ENCODE peak calls at places on chromosomes 4 and X, in ten cellular contexts. W is sigmoid colon, R is K562, Q is stomach, C is suprapubic skin, H is upper lobe of left lung, E is A549, U is ovary, Z is transverse colon, M is tibial nerve. L is an unnamed sample.
A peak's percentile ranks its signal among the peaks of the same experiment; 100 is the strongest.

GRCh38 chrX:33183366-33183765 is 28.0 kb downstream of the DMD start:
- DNase-seq in W (peak; percentile 73), R (no peak), Q (peak; percentile 33), C (no peak), H (peak; percentile 36), E (no peak), U (peak; percentile 41), Z (no peak), M (peak; percentile 9), L (peak; percentile 9)

GRCh38 chr4:148054275-148054674 is 322.4 kb downstream of the ARHGAP10 start:
- DNase-seq in W (no peak), R (no peak), Q (no peak), C (no peak), H (no peak), E (no peak), U (no peak), Z (no peak), M (no peak), L (no peak)

GRCh38 chrX:72273718-72274117 is 3.3 kb downstream of the RPS4X start:
- DNase-seq in W (no peak), R (no peak), Q (no peak), C (no peak), H (no peak), E (no peak), U (no peak), Z (no peak), M (no peak), L (no peak)

GRCh38 chr4:8648816-8649630 is 56.5 kb downstream of the CPZ start:
- DNase-seq in W (peak; percentile 50), R (no peak), Q (peak; percentile 21), C (no peak), H (no peak), E (no peak), U (peak; percentile 6), Z (no peak), M (no peak), L (no peak)

GRCh38 chrX:11080721-11081120 is 30.4 kb upstream of the HCCS start:
- DNase-seq in W (no peak), R (no peak), Q (no peak), C (no peak), H (no peak), E (no peak), U (no peak), Z (no peak), M (no peak), L (no peak)

GRCh38 chr4:136121431-136121830 is 1410.9 kb downstream of the PCDH18 start:
- DNase-seq in W (no peak), R (no peak), Q (no peak), C (no peak), H (no peak), E (no peak), U (no peak), Z (no peak), M (no peak), L (no peak)

GRCh38 chrX:39012561-39013209 is 211.4 kb downstream of the MID1IP1 start:
- DNase-seq in W (no peak), R (no peak), Q (no peak), C (no peak), H (no peak), E (no peak), U (no peak), Z (no peak), M (no peak), L (peak; percentile 9)

GRCh38 chrX:1224954-1225353 is 12.5 kb upstream of the CRLF2 start:
- DNase-seq in W (peak; percentile 5), R (no peak), Q (no peak), C (no peak), H (no peak), E (no peak), U (no peak), Z (no peak), M (no peak), L (no peak)

GRCh38 chr4:62398318-62398717 is 1198.2 kb downstream of the ADGRL3 start:
- DNase-seq in W (no peak), R (no peak), Q (no peak), C (no peak), H (no peak), E (no peak), U (no peak), Z (no peak), M (no peak), L (no peak)

GRCh38 chrX:12819231-12819630 is 28.0 kb downstream of the PRPS2 start:
- DNase-seq in W (no peak), R (no peak), Q (no peak), C (no peak), H (no peak), E (no peak), U (no peak), Z (no peak), M (no peak), L (no peak)

GRCh38 chr4:101306764-101307615 is 40.3 kb downstream of the PPP3CA start:
- DNase-seq in W (no peak), R (no peak), Q (no peak), C (no peak), H (no peak), E (no peak), U (no peak), Z (no peak), M (no peak), L (no peak)

GRCh38 chr4:85094735-85095134 is 128.2 kb upstream of the WDFY3 start:
- DNase-seq in W (no peak), R (no peak), Q (no peak), C (no peak), H (no peak), E (no peak), U (no peak), Z (no peak), M (no peak), L (no peak)

GRCh38 chr4:8846046-8846720 is 25.5 kb downstream of the HMX1 start:
- DNase-seq in W (peak; percentile 48), R (no peak), Q (no peak), C (peak; percentile 35), H (no peak), E (no peak), U (peak; percentile 13), Z (peak; percentile 3), M (no peak), L (peak; percentile 6)

GRCh38 chr4:63589796-63590195 is 819.5 kb downstream of the TECRL start:
- DNase-seq in W (no peak), R (no peak), Q (no peak), C (no peak), H (no peak), E (no peak), U (no peak), Z (no peak), M (no peak), L (no peak)
- TF ChIP-seq EP300 in W (no peak), R (no peak), Q (no peak), C (no peak), H (no peak), E (no peak), U (no peak), Z (no peak), M (no peak), L (no peak)

DNA sequence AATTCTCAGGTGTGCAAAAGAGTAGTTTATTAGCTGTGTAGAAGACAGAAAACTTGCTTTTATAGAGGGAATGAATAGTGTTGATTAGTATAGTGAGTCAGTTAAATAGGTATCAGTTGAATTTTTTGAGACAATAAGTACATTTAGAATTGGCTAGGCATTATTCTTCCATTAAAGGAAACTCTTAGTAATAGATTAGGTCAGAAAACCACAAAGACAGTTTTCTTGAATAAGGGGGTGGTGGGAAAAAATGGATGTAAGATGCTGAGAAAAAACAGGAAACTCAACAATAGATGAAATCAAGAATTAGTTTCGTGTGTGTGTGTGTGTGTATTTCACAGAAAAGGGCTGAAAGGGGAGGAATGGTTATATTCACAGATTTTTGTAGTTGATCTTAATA is 16.8 kb downstream of the CD38 start:
- DNase-seq in W (no peak), R (no peak), Q (no peak), C (no peak), H (no peak), E (no peak), U (no peak), Z (no peak), M (no peak), L (no peak)
- TF ChIP-seq EP300 in W (no peak), R (no peak), Q (no peak), C (no peak), H (no peak), E (no peak), U (no peak), Z (no peak), M (no peak), L (no peak)

DNA sequence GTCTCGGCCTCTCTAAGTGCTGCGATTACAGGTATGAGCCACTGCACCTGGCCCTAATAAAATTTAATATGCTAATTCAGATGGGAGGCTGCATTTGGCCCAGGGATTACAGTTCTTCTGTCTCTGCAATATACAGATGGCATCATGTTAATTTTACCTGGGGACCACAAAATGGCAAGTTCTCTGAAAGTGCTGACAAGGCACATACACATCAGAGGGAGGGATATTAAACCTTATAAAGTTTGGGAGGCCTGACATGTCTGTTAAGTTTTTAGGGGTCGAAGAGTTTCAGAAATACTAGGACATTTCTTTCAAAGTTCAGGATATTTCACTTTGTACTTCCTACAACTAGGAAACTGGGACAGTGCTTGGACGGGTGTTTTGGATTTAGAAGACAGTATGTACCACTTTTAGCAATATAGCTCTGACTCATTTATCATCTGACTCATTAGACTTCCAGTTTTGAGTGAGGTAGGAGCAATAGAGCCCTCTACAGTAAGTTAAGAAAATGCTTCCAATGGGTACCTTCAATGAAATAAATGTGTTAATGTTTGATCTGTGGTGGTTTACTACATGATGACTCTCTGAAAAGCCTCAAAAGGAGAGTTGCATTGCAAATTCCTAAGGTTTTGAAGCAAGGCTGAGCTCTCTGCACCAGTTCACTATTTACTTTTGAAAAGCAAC is 981.0 kb upstream of the HS3ST1 start:
- DNase-seq in W (no peak), R (no peak), Q (no peak), C (no peak), H (no peak), E (no peak), U (no peak), Z (no peak), M (no peak), L (no peak)
- TF ChIP-seq EP300 in W (no peak), R (no peak), Q (no peak), C (no peak), H (no peak), E (no peak), U (no peak), Z (no peak), M (no peak), L (no peak)

GRCh38 chr4:42627887-42628646 is 28.8 kb downstream of the ATP8A1 start:
- DNase-seq in W (peak; percentile 67), R (no peak), Q (peak; percentile 81), C (peak; percentile 60), H (no peak), E (no peak), U (peak; percentile 88), Z (peak; percentile 53), M (peak; percentile 63), L (no peak)
- TF ChIP-seq EP300 in W (no peak), R (no peak), Q (no peak), C (no peak), H (no peak), E (no peak), U (no peak), Z (no peak), M (peak; percentile 59), L (no peak)

DNA sequence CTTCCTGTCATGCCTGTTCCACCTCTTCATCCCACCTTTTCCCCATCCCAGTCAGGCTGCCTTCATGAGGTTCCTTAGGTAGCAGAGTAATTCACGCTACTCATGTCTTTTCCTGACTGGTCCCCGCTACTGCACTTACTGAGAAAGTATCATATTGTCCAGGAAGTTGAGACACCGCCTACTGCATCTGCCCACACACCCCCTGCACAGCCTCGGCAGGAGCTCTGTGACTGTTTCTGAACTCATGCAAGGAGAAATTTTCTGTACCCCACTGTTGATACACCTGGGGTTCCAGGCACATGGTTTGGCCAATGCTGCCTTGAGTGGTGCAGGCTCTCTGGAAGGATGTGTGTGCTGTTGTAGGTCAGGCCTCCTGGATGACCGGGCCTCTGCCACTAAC is 39.6 kb downstream of the HADH start:
- DNase-seq in W (no peak), R (no peak), Q (no peak), C (no peak), H (no peak), E (no peak), U (no peak), Z (no peak), M (no peak), L (no peak)
- TF ChIP-seq EP300 in W (no peak), R (no peak), Q (no peak), C (no peak), H (no peak), E (no peak), U (no peak), Z (no peak), M (no peak), L (no peak)

L was measured in SK-N-SH.